ENCODE peak calls at places on chromosomes 2 and 18, in ten cellular contexts. One of them, this sample, is unnamed.

GRCh38 chr2:44980786-44981713 is 28.2 kb downstream of the SIX2 start:
- DNase-seq in kidney epithelial cell: peak
- DNase-seq in GM23338: no peak
- DNase-seq in lower lobe of right lung: no peak
- DNase-seq in NCI-H2029: no peak
- DNase-seq in T-helper 9 cell: no peak
- DNase-seq in CD8-positive, alpha-beta memory T cell: no peak
- DNase-seq in pulmonary artery endothelial cell: no peak
- DNase-seq in CD4-positive, alpha-beta memory T cell: peak
- DNase-seq in sigmoid colon: no peak
- DNase-seq in this sample: no peak

GRCh38 chr2:239818531-239819011 is 206.6 kb downstream of the NDUFA10 start:
- DNase-seq in pulmonary artery endothelial cell: no peak
- DNase-seq in sigmoid colon: peak
- DNase-seq in CD4-positive, alpha-beta memory T cell: no peak
- DNase-seq in NCI-H2029: no peak
- DNase-seq in kidney epithelial cell: no peak
- DNase-seq in lower lobe of right lung: no peak
- DNase-seq in CD8-positive, alpha-beta memory T cell: peak
- DNase-seq in GM23338: no peak
- DNase-seq in T-helper 9 cell: no peak
- DNase-seq in this sample: no peak

GRCh38 chr2:64659252-64659651 is 5.5 kb upstream of the SERTAD2 start:
- DNase-seq in CD8-positive, alpha-beta memory T cell: no peak
- DNase-seq in T-helper 9 cell: no peak
- DNase-seq in sigmoid colon: no peak
- DNase-seq in NCI-H2029: no peak
- DNase-seq in CD4-positive, alpha-beta memory T cell: no peak
- DNase-seq in GM23338: no peak
- DNase-seq in pulmonary artery endothelial cell: no peak
- DNase-seq in kidney epithelial cell: no peak
- DNase-seq in lower lobe of right lung: no peak
- DNase-seq in this sample: no peak

GRCh38 chr2:43387092-43388062 is 161.0 kb upstream of the ZFP36L2 start:
- DNase-seq in lower lobe of right lung: no peak
- DNase-seq in kidney epithelial cell: no peak
- DNase-seq in GM23338: no peak
- DNase-seq in CD4-positive, alpha-beta memory T cell: no peak
- DNase-seq in pulmonary artery endothelial cell: no peak
- DNase-seq in sigmoid colon: no peak
- DNase-seq in NCI-H2029: no peak
- DNase-seq in CD8-positive, alpha-beta memory T cell: no peak
- DNase-seq in T-helper 9 cell: no peak
- DNase-seq in this sample: peak

GRCh38 chr2:179224361-179224760 is 40.3 kb downstream of the SESTD1 start:
- DNase-seq in T-helper 9 cell: no peak
- DNase-seq in NCI-H2029: no peak
- DNase-seq in CD4-positive, alpha-beta memory T cell: no peak
- DNase-seq in pulmonary artery endothelial cell: no peak
- DNase-seq in sigmoid colon: no peak
- DNase-seq in CD8-positive, alpha-beta memory T cell: no peak
- DNase-seq in kidney epithelial cell: no peak
- DNase-seq in lower lobe of right lung: no peak
- DNase-seq in GM23338: no peak
- DNase-seq in this sample: no peak

GRCh38 chr18:38751897-38752296 is 1186.3 kb upstream of the CELF4 start:
- DNase-seq in GM23338: peak
- DNase-seq in NCI-H2029: no peak
- DNase-seq in CD8-positive, alpha-beta memory T cell: no peak
- DNase-seq in lower lobe of right lung: no peak
- DNase-seq in sigmoid colon: no peak
- DNase-seq in CD4-positive, alpha-beta memory T cell: no peak
- DNase-seq in T-helper 9 cell: no peak
- DNase-seq in kidney epithelial cell: peak
- DNase-seq in pulmonary artery endothelial cell: no peak
- DNase-seq in this sample: no peak

GRCh38 chr2:63712748-63713147 is 124.0 kb downstream of the MDH1 start:
- DNase-seq in NCI-H2029: no peak
- DNase-seq in GM23338: no peak
- DNase-seq in CD8-positive, alpha-beta memory T cell: no peak
- DNase-seq in T-helper 9 cell: no peak
- DNase-seq in kidney epithelial cell: no peak
- DNase-seq in sigmoid colon: no peak
- DNase-seq in pulmonary artery endothelial cell: no peak
- DNase-seq in CD4-positive, alpha-beta memory T cell: no peak
- DNase-seq in lower lobe of right lung: no peak
- DNase-seq in this sample: no peak

GRCh38 chr18:9775172-9775571 is 67.1 kb downstream of the RAB31 start:
- DNase-seq in lower lobe of right lung: no peak
- DNase-seq in CD4-positive, alpha-beta memory T cell: no peak
- DNase-seq in sigmoid colon: no peak
- DNase-seq in T-helper 9 cell: no peak
- DNase-seq in kidney epithelial cell: no peak
- DNase-seq in pulmonary artery endothelial cell: no peak
- DNase-seq in NCI-H2029: no peak
- DNase-seq in CD8-positive, alpha-beta memory T cell: no peak
- DNase-seq in GM23338: no peak
- DNase-seq in this sample: no peak

GRCh38 chr2:182366625-182367024 is 60.2 kb downstream of the PDE1A start:
- DNase-seq in CD4-positive, alpha-beta memory T cell: no peak
- DNase-seq in lower lobe of right lung: no peak
- DNase-seq in GM23338: no peak
- DNase-seq in kidney epithelial cell: peak
- DNase-seq in T-helper 9 cell: no peak
- DNase-seq in sigmoid colon: peak
- DNase-seq in NCI-H2029: no peak
- DNase-seq in CD8-positive, alpha-beta memory T cell: no peak
- DNase-seq in pulmonary artery endothelial cell: no peak
- DNase-seq in this sample: no peak

GRCh38 chr2:121721926-121722325 is 14.7 kb downstream of the NIFK start:
- DNase-seq in T-helper 9 cell: no peak
- DNase-seq in CD8-positive, alpha-beta memory T cell: no peak
- DNase-seq in NCI-H2029: no peak
- DNase-seq in CD4-positive, alpha-beta memory T cell: no peak
- DNase-seq in GM23338: no peak
- DNase-seq in sigmoid colon: peak
- DNase-seq in lower lobe of right lung: no peak
- DNase-seq in pulmonary artery endothelial cell: no peak
- DNase-seq in kidney epithelial cell: no peak
- DNase-seq in this sample: no peak

GRCh38 chr2:171490577-171490976 is 31.7 kb upstream of the CYBRD1 start:
- DNase-seq in NCI-H2029: no peak
- DNase-seq in pulmonary artery endothelial cell: no peak
- DNase-seq in kidney epithelial cell: no peak
- DNase-seq in CD4-positive, alpha-beta memory T cell: no peak
- DNase-seq in lower lobe of right lung: no peak
- DNase-seq in GM23338: no peak
- DNase-seq in sigmoid colon: no peak
- DNase-seq in T-helper 9 cell: no peak
- DNase-seq in CD8-positive, alpha-beta memory T cell: no peak
- DNase-seq in this sample: no peak

GRCh38 chr18:63259581-63259830 is 60.1 kb downstream of the BCL2 start:
- DNase-seq in T-helper 9 cell: no peak
- DNase-seq in GM23338: no peak
- DNase-seq in CD8-positive, alpha-beta memory T cell: no peak
- DNase-seq in CD4-positive, alpha-beta memory T cell: no peak
- DNase-seq in pulmonary artery endothelial cell: no peak
- DNase-seq in NCI-H2029: no peak
- DNase-seq in kidney epithelial cell: no peak
- DNase-seq in lower lobe of right lung: no peak
- DNase-seq in sigmoid colon: no peak
- DNase-seq in this sample: no peak

GRCh38 chr2:240791821-240792657 is 28.0 kb downstream of the KIF1A start:
- DNase-seq in lower lobe of right lung: no peak
- DNase-seq in GM23338: no peak
- DNase-seq in pulmonary artery endothelial cell: no peak
- DNase-seq in T-helper 9 cell: no peak
- DNase-seq in CD8-positive, alpha-beta memory T cell: peak
- DNase-seq in NCI-H2029: no peak
- DNase-seq in sigmoid colon: peak
- DNase-seq in kidney epithelial cell: no peak
- DNase-seq in CD4-positive, alpha-beta memory T cell: no peak
- DNase-seq in this sample: no peak

GRCh38 chr2:128435576-128436497 is 117.2 kb upstream of the HS6ST1 start:
- DNase-seq in CD8-positive, alpha-beta memory T cell: no peak
- DNase-seq in sigmoid colon: peak
- DNase-seq in T-helper 9 cell: no peak
- DNase-seq in pulmonary artery endothelial cell: no peak
- DNase-seq in CD4-positive, alpha-beta memory T cell: no peak
- DNase-seq in NCI-H2029: no peak
- DNase-seq in lower lobe of right lung: no peak
- DNase-seq in GM23338: no peak
- DNase-seq in kidney epithelial cell: no peak
- DNase-seq in this sample: no peak

GRCh38 chr2:234708091-234708683 is 211.3 kb upstream of the ARL4C start:
- DNase-seq in CD4-positive, alpha-beta memory T cell: no peak
- DNase-seq in lower lobe of right lung: no peak
- DNase-seq in CD8-positive, alpha-beta memory T cell: no peak
- DNase-seq in GM23338: peak
- DNase-seq in T-helper 9 cell: no peak
- DNase-seq in sigmoid colon: peak
- DNase-seq in NCI-H2029: no peak
- DNase-seq in pulmonary artery endothelial cell: no peak
- DNase-seq in kidney epithelial cell: no peak
- DNase-seq in this sample: no peak

GRCh38 chr2:5538717-5539116 is 153.5 kb upstream of the SOX11 start:
- DNase-seq in lower lobe of right lung: no peak
- DNase-seq in T-helper 9 cell: no peak
- DNase-seq in CD8-positive, alpha-beta memory T cell: no peak
- DNase-seq in pulmonary artery endothelial cell: no peak
- DNase-seq in NCI-H2029: no peak
- DNase-seq in kidney epithelial cell: no peak
- DNase-seq in sigmoid colon: no peak
- DNase-seq in CD4-positive, alpha-beta memory T cell: no peak
- DNase-seq in GM23338: no peak
- DNase-seq in this sample: no peak

GRCh38 chr2:85277416-85278158 is 50.2 kb downstream of the TGOLN2 start:
- DNase-seq in T-helper 9 cell: no peak
- DNase-seq in lower lobe of right lung: no peak
- DNase-seq in sigmoid colon: peak
- DNase-seq in pulmonary artery endothelial cell: no peak
- DNase-seq in CD4-positive, alpha-beta memory T cell: no peak
- DNase-seq in kidney epithelial cell: no peak
- DNase-seq in GM23338: peak
- DNase-seq in CD8-positive, alpha-beta memory T cell: no peak
- DNase-seq in NCI-H2029: no peak
- DNase-seq in this sample: no peak

GRCh38 chr18:55322176-55322735 is 265.7 kb downstream of the TCF4 start:
- DNase-seq in sigmoid colon: peak
- DNase-seq in kidney epithelial cell: peak
- DNase-seq in T-helper 9 cell: no peak
- DNase-seq in lower lobe of right lung: peak
- DNase-seq in NCI-H2029: peak
- DNase-seq in CD4-positive, alpha-beta memory T cell: no peak
- DNase-seq in pulmonary artery endothelial cell: peak
- DNase-seq in CD8-positive, alpha-beta memory T cell: no peak
- DNase-seq in GM23338: peak
- DNase-seq in this sample: peak

GRCh38 chr2:122670932-122671331 is 915.5 kb downstream of the TSN start:
- DNase-seq in kidney epithelial cell: no peak
- DNase-seq in GM23338: no peak
- DNase-seq in CD8-positive, alpha-beta memory T cell: no peak
- DNase-seq in NCI-H2029: peak
- DNase-seq in T-helper 9 cell: no peak
- DNase-seq in pulmonary artery endothelial cell: no peak
- DNase-seq in lower lobe of right lung: no peak
- DNase-seq in CD4-positive, alpha-beta memory T cell: no peak
- DNase-seq in sigmoid colon: no peak
- DNase-seq in this sample: no peak

GRCh38 chr2:26786207-26787023 is 559 bp downstream of the CENPA start:
- DNase-seq in NCI-H2029: no peak
- DNase-seq in CD4-positive, alpha-beta memory T cell: no peak
- DNase-seq in kidney epithelial cell: no peak
- DNase-seq in CD8-positive, alpha-beta memory T cell: no peak
- DNase-seq in sigmoid colon: no peak
- DNase-seq in pulmonary artery endothelial cell: no peak
- DNase-seq in GM23338: no peak
- DNase-seq in lower lobe of right lung: peak
- DNase-seq in T-helper 9 cell: no peak
- DNase-seq in this sample: peak

GRCh38 chr18:11669271-11669947 is 19.7 kb upstream of the GNAL start:
- DNase-seq in kidney epithelial cell: no peak
- DNase-seq in pulmonary artery endothelial cell: no peak
- DNase-seq in CD8-positive, alpha-beta memory T cell: no peak
- DNase-seq in GM23338: no peak
- DNase-seq in sigmoid colon: no peak
- DNase-seq in T-helper 9 cell: no peak
- DNase-seq in lower lobe of right lung: no peak
- DNase-seq in NCI-H2029: no peak
- DNase-seq in CD4-positive, alpha-beta memory T cell: no peak
- DNase-seq in this sample: no peak

GRCh38 chr18:12883684-12884520 is at the start of gene PTPN2:
- DNase-seq in CD4-positive, alpha-beta memory T cell: peak
- DNase-seq in T-helper 9 cell: peak
- DNase-seq in CD8-positive, alpha-beta memory T cell: peak
- DNase-seq in sigmoid colon: peak
- DNase-seq in GM23338: peak
- DNase-seq in lower lobe of right lung: peak
- DNase-seq in pulmonary artery endothelial cell: peak
- DNase-seq in kidney epithelial cell: peak
- DNase-seq in NCI-H2029: peak
- DNase-seq in this sample: peak

GRCh38 chr2:172273910-172274571 is 153.3 kb upstream of the ITGA6 start:
- DNase-seq in pulmonary artery endothelial cell: no peak
- DNase-seq in NCI-H2029: no peak
- DNase-seq in kidney epithelial cell: no peak
- DNase-seq in CD8-positive, alpha-beta memory T cell: no peak
- DNase-seq in lower lobe of right lung: no peak
- DNase-seq in CD4-positive, alpha-beta memory T cell: no peak
- DNase-seq in sigmoid colon: no peak
- DNase-seq in T-helper 9 cell: no peak
- DNase-seq in GM23338: no peak
- DNase-seq in this sample: no peak

GRCh38 chr2:182330451-182331325 is 96.1 kb downstream of the PDE1A start:
- DNase-seq in NCI-H2029: no peak
- DNase-seq in lower lobe of right lung: no peak
- DNase-seq in pulmonary artery endothelial cell: no peak
- DNase-seq in GM23338: no peak
- DNase-seq in sigmoid colon: no peak
- DNase-seq in CD8-positive, alpha-beta memory T cell: no peak
- DNase-seq in CD4-positive, alpha-beta memory T cell: no peak
- DNase-seq in T-helper 9 cell: no peak
- DNase-seq in kidney epithelial cell: peak
- DNase-seq in this sample: no peak

GRCh38 chr2:241901500-241902351 is 32.2 kb downstream of the RTP5 start:
- DNase-seq in NCI-H2029: no peak
- DNase-seq in kidney epithelial cell: no peak
- DNase-seq in GM23338: peak
- DNase-seq in pulmonary artery endothelial cell: no peak
- DNase-seq in T-helper 9 cell: no peak
- DNase-seq in sigmoid colon: no peak
- DNase-seq in CD8-positive, alpha-beta memory T cell: no peak
- DNase-seq in lower lobe of right lung: peak
- DNase-seq in CD4-positive, alpha-beta memory T cell: no peak
- DNase-seq in this sample: peak

GRCh38 chr2:201344663-201345366 is 12.3 kb downstream of the FLACC1 start:
- DNase-seq in NCI-H2029: no peak
- DNase-seq in kidney epithelial cell: no peak
- DNase-seq in CD8-positive, alpha-beta memory T cell: no peak
- DNase-seq in sigmoid colon: no peak
- DNase-seq in lower lobe of right lung: no peak
- DNase-seq in CD4-positive, alpha-beta memory T cell: no peak
- DNase-seq in T-helper 9 cell: no peak
- DNase-seq in GM23338: peak
- DNase-seq in pulmonary artery endothelial cell: no peak
- DNase-seq in this sample: no peak

GRCh38 chr2:42274872-42275271 is 86.1 kb downstream of the COX7A2L start:
- DNase-seq in CD4-positive, alpha-beta memory T cell: no peak
- DNase-seq in GM23338: no peak
- DNase-seq in lower lobe of right lung: no peak
- DNase-seq in sigmoid colon: no peak
- DNase-seq in kidney epithelial cell: no peak
- DNase-seq in CD8-positive, alpha-beta memory T cell: no peak
- DNase-seq in pulmonary artery endothelial cell: no peak
- DNase-seq in T-helper 9 cell: no peak
- DNase-seq in NCI-H2029: no peak
- DNase-seq in this sample: no peak

GRCh38 chr2:85707304-85707703 is 13.1 kb downstream of the GNLY start:
- DNase-seq in pulmonary artery endothelial cell: peak
- DNase-seq in lower lobe of right lung: no peak
- DNase-seq in NCI-H2029: peak
- DNase-seq in CD8-positive, alpha-beta memory T cell: peak
- DNase-seq in sigmoid colon: peak
- DNase-seq in GM23338: peak
- DNase-seq in kidney epithelial cell: peak
- DNase-seq in T-helper 9 cell: peak
- DNase-seq in CD4-positive, alpha-beta memory T cell: peak
- DNase-seq in this sample: no peak

This sample was measured in GM12892.